ENCODE peak calls at places on chromosome 7, in nine cellular contexts. X is tibial nerve, B is AG04450, Q is foreskin fibroblast, G is lower lobe of right lung, E is GM20000, W is PC-9, L is AG04449, F is kidney epithelial cell. H is an unnamed sample.

GRCh38 chr7:104142147-104142546 is 65.7 kb downstream of the ORC5 start:
- DNase-seq in W (no peak), B (no peak), F (no peak), X (no peak), E (no peak), Q (no peak), L (no peak), G (no peak), H (no peak)

GRCh38 chr7:82362129-82362528 is 81.4 kb downstream of the CACNA2D1 start:
- DNase-seq in W (no peak), X (no peak), E (no peak), G (no peak), L (no peak), B (peak), Q (peak), F (no peak), H (peak)

GRCh38 chr7:984361-985126 is 1.6 kb downstream of the CYP2W1 start:
- DNase-seq in G (no peak), F (no peak), L (no peak), B (no peak), W (no peak), E (no peak), Q (no peak), X (no peak), H (no peak)

GRCh38 chr7:35647171-35647574 is 47.8 kb downstream of the HERPUD2 start:
- DNase-seq in G (no peak), L (no peak), F (no peak), Q (no peak), X (no peak), E (no peak), B (no peak), W (no peak), H (no peak)

GRCh38 chr7:76310102-76310957 is 7.9 kb downstream of the HSPB1 start:
- DNase-seq in G (no peak), E (no peak), Q (peak), L (no peak), X (no peak), W (no peak), F (no peak), B (no peak), H (no peak)

GRCh38 chr7:157561523-157561785 is 224.7 kb downstream of the DNAJB6 start:
- DNase-seq in E (no peak), Q (no peak), B (no peak), X (no peak), G (no peak), L (no peak), F (no peak), W (no peak), H (no peak)

GRCh38 chr7:84248267-84248666 is 53.7 kb upstream of the SEMA3A start:
- DNase-seq in F (no peak), E (no peak), W (no peak), L (no peak), G (no peak), Q (peak), X (no peak), B (no peak), H (no peak)

GRCh38 chr7:1321411-1322239 is 89.0 kb downstream of the UNCX start:
- DNase-seq in F (no peak), L (no peak), E (no peak), W (no peak), Q (no peak), B (no peak), G (peak), X (no peak), H (no peak)

GRCh38 chr7:90607196-90607595 is 11.1 kb downstream of the CDK14 start:
- DNase-seq in E (no peak), G (no peak), L (no peak), B (no peak), F (no peak), Q (peak), X (no peak), W (no peak), H (no peak)

GRCh38 chr7:140512317-140513000 is 33.2 kb upstream of the MKRN1 start:
- DNase-seq in L (no peak), E (no peak), B (no peak), X (no peak), G (peak), Q (peak), W (peak), F (no peak), H (no peak)

GRCh38 chr7:128453836-128454804 is 1.6 kb upstream of the HILPDA start:
- DNase-seq in Q (peak), L (peak), G (peak), B (peak), E (no peak), W (no peak), F (no peak), X (peak), H (peak)

GRCh38 chr7:36129048-36129534 is 24.0 kb upstream of the EEPD1 start:
- DNase-seq in X (no peak), F (no peak), W (peak), B (no peak), G (no peak), Q (peak), E (no peak), L (no peak), H (no peak)

GRCh38 chr7:136883046-136883445 is 14.6 kb downstream of the CHRM2 start:
- DNase-seq in F (no peak), W (no peak), L (no peak), G (no peak), X (no peak), E (no peak), B (no peak), Q (no peak), H (no peak)
- TF ChIP-seq CTCF in F (no peak), W (no peak), L (peak), G (no peak), X (no peak), E (no peak), B (peak), Q (no peak), H (no peak)

GRCh38 chr7:138097064-138097741 is 20.9 kb downstream of the AKR1D1 start:
- DNase-seq in E (peak), F (no peak), X (no peak), W (peak), L (no peak), Q (no peak), B (no peak), G (no peak), H (no peak)
- TF ChIP-seq CTCF in E (no peak), F (peak), X (no peak), W (peak), L (no peak), Q (peak), B (peak), G (peak), H (no peak)

GRCh38 chr7:105849122-105849855 is 27.1 kb downstream of the ATXN7L1 start:
- DNase-seq in W (peak), G (no peak), B (no peak), E (no peak), X (no peak), F (peak), L (no peak), Q (peak), H (no peak)
- TF ChIP-seq CTCF in W (no peak), G (no peak), B (no peak), E (no peak), X (no peak), F (no peak), L (no peak), Q (no peak), H (no peak)

DNA sequence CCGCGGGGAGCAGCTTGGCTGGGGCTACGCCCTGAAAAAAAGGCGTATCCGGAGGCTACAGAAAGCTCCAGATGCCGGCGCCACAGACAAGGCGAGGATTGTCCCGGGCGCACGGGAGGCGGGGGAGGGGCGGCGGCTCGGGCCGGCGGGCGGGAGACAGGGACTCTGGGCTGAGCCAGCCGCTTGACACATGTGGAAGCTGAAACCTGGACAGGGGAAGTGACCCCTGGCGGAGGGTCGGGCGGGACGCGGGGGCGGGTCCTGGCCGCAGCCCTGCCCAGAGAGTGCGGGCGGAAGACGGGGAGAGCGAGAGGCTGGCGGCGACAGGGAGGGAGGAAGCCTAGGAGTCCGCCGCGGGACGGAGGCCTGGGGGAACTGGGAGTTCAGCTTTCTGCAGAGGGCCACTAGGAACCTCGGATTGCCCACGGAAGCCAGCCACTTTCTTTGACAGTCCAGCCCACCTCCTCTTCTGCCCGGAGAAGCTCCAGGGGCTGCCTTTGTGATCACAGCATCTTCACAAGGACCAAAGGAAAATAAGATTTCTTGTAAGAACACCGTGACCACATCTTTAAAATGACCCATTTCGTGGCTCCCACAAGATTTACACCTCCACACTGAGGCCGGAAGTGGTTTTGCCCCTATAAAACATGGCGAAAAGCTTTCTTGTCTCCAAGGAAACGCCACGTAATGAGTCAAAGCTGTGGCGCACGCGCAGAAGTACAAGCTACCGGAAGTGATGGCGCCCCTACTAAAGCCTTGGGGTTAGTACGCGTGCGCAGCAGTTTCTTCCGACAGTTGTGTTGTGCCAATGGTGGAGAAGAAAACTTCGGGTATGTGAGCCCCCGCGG is at the start of the genes PLOD3 and ZNHIT1:
- DNase-seq in B (peak), E (peak), W (peak), F (peak), L (peak), G (peak), X (peak), Q (peak), H (peak)
- TF ChIP-seq CTCF in B (peak), E (no peak), W (no peak), F (no peak), L (peak), G (no peak), X (no peak), Q (no peak), H (no peak)

DNA sequence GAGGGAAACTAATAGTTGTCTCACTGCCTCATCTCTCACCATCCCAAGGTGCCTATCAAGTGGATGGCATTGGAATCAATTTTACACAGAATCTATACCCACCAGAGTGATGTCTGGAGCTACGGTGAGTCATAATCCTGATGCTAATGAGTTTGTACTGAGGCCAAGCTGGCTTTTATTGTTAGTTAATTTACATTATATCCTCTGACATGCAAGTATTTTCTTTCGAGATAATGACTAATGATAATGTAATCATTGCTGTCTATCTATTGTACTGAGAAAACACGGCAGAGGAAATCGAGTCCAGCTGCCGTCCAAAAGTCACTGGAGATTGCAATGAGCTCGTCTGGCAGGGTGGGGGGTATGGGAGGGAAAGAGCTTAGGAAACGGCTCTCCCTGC is 172.4 kb upstream of the LANCL2 start:
- DNase-seq in F (peak), B (peak), X (no peak), E (no peak), G (no peak), W (no peak), Q (peak), L (peak), H (peak)
- TF ChIP-seq CTCF in F (no peak), B (no peak), X (no peak), E (no peak), G (no peak), W (no peak), Q (no peak), L (no peak), H (no peak)

GRCh38 chr7:65239707-65240352 is 133.8 kb upstream of the ZNF92 start:
- DNase-seq in L (no peak), G (peak), E (no peak), Q (no peak), B (no peak), W (peak), X (no peak), F (no peak), H (no peak)
- TF ChIP-seq CTCF in L (no peak), G (no peak), E (no peak), Q (no peak), B (no peak), W (no peak), X (no peak), F (no peak), H (no peak)

H was measured in AG09319.